ENCODE peak calls at places on chromosomes 5 and 9, in five cellular contexts. G is fibroblast of mammary gland, X is PC-3, T is brain microvascular endothelial cell, P is AG04449. I is an unnamed sample.
A peak's percentile ranks its signal among the peaks of the same experiment; 100 is the strongest.

GRCh38 chr9:107750741-107751521 is 261.4 kb upstream of the KLF4 start:
- DNase-seq in G (peak; percentile 100), X (peak; percentile 91), T (peak; percentile 98), P (peak; percentile 96), I (peak; percentile 92)

GRCh38 chr5:177403826-177404640 is 3.6 kb upstream of the PFN3 start:
- DNase-seq in G (peak; percentile 70), X (peak; percentile 83), T (peak; percentile 52), P (no peak), I (peak; percentile 56)

GRCh38 chr5:165296401-165297130 is 1791.1 kb downstream of the MAT2B start:
- DNase-seq in G (no peak), X (no peak), T (no peak), P (no peak), I (peak; percentile 62)

GRCh38 chr9:87959916-87960581 is 14.3 kb downstream of the CDK20 start:
- DNase-seq in G (peak; percentile 25), X (no peak), T (no peak), P (no peak), I (no peak)

GRCh38 chr5:16616536-16617271 is at the start of gene RETREG1:
- DNase-seq in G (no peak), X (peak; percentile 61), T (no peak), P (no peak), I (peak; percentile 4)

GRCh38 chr9:95641591-95641990 is 124.8 kb upstream of the PTCH1 start:
- DNase-seq in G (peak; percentile 24), X (peak; percentile 17), T (peak; percentile 22), P (no peak), I (no peak)

GRCh38 chr5:142720561-142721275 is 34.8 kb upstream of the FGF1 start:
- DNase-seq in G (no peak), X (peak; percentile 79), T (no peak), P (no peak), I (peak; percentile 99)

GRCh38 chr9:31908891-31909480 is 475.5 kb upstream of the ACO1 start:
- DNase-seq in G (no peak), X (peak; percentile 58), T (no peak), P (no peak), I (peak; percentile 56)

GRCh38 chr5:179194201-179194910 is 134.2 kb downstream of the ZNF354C start:
- DNase-seq in G (no peak), X (no peak), T (no peak), P (no peak), I (no peak)

GRCh38 chr9:105346273-105346672 is 101.6 kb upstream of the FSD1L start:
- DNase-seq in G (no peak), X (no peak), T (no peak), P (no peak), I (no peak)

GRCh38 chr5:139633295-139634027 is 14.7 kb upstream of the CXXC5 start:
- DNase-seq in G (peak; percentile 75), X (peak; percentile 81), T (no peak), P (no peak), I (peak; percentile 71)

GRCh38 chr5:15711881-15712280 is 211.9 kb downstream of the FBXL7 start:
- DNase-seq in G (no peak), X (no peak), T (no peak), P (no peak), I (no peak)

GRCh38 chr5:98042521-98042920 is 730.9 kb upstream of the RGMB start:
- DNase-seq in G (no peak), X (no peak), T (no peak), P (no peak), I (no peak)

GRCh38 chr9:78296208-78296892 is 575 bp upstream of the PSAT1 start:
- DNase-seq in G (peak; percentile 35), X (peak; percentile 58), T (no peak), P (no peak), I (peak; percentile 40)

GRCh38 chr9:104740596-104740995 is 6.9 kb upstream of the NIPSNAP3A start:
- DNase-seq in G (peak; percentile 43), X (peak; percentile 81), T (peak; percentile 37), P (peak; percentile 34), I (peak; percentile 78)

GRCh38 chr9:16679327-16679821 is 191.1 kb downstream of the BNC2 start:
- DNase-seq in G (peak; percentile 73), X (no peak), T (peak; percentile 27), P (no peak), I (no peak)

GRCh38 chr5:6162175-6162574 is 216.2 kb downstream of the MED10 start:
- DNase-seq in G (peak; percentile 50), X (no peak), T (no peak), P (no peak), I (no peak)

GRCh38 chr9:97470076-97470475 is 31.4 kb upstream of the TMOD1 start:
- DNase-seq in G (no peak), X (peak; percentile 16), T (no peak), P (no peak), I (peak; percentile 2)

GRCh38 chr5:116446356-116447005 is 128.1 kb downstream of the SEMA6A start:
- DNase-seq in G (no peak), X (no peak), T (no peak), P (no peak), I (no peak)

GRCh38 chr5:134133213-134133994 is 18.9 kb downstream of the TCF7 start:
- DNase-seq in G (no peak), X (no peak), T (no peak), P (no peak), I (no peak)

DNA sequence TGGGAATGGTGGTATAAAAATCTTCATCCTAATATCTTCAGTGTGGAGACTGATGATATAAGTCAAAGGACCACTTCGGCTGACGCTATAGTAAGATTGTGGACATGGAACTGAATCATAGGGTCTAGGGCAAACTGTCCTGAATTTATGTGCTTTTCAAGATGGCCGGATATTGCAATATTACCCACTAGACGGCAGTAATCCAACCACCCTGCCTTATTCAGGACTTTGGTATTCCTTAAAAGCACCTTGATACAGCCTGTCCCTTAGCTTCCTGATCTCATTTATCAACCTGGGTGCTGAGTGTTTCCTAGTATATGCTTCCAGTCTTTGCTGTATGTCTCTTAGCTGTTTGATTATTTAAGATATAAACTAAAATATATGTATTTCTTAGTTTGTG is 71.2 kb upstream of the COX7C start:
- DNase-seq in G (no peak), X (peak; percentile 54), T (no peak), P (no peak), I (peak; percentile 5)
- TF ChIP-seq CTCF in G (no peak), X (peak; percentile 49), T (no peak), P (no peak), I (no peak)

GRCh38 chr5:150154618-150155134 is 969 bp downstream of the PDGFRB start:
- DNase-seq in G (no peak), X (no peak), T (no peak), P (no peak), I (no peak)
- H3K4me3 ChIP-seq in G (peak overlapping the region; percentile 97), X (no peak overlapping the region), T (peak overlapping the region; percentile 90), P (peak overlapping the region; percentile 74), I (no peak overlapping the region)

DNA sequence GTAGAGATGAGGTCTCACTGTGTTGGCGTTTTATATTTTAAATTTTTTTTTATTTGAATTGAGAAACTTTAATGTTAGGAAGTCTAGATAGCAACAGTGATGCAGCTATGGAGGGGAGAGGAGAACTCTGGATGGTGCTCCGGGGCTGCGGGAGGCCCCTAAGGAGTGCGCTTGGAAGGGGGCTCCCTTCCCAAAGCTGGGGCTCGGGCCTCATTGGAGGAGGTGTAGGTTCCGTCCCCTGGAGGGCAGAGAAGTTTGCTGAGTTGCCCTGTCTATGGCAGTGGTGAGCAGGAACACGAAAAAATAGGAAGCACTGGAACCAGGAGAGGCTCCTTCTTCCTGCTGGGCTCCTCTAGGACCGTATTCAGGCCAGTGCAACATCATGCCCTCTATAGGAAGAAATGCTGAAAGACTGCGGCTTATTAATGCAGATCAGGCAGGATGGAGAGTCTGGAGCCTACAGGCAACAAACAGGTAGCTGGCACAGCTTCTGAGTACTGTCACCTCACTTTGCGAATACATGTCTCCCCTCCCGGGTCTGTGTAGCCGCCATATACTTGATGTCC is 16.1 kb downstream of the AHRR start:
- DNase-seq in G (no peak), X (peak; percentile 50), T (peak; percentile 42), P (no peak), I (peak; percentile 54)
- TF ChIP-seq CTCF in G (peak; percentile 31), X (peak; percentile 52), T (peak; percentile 74), P (peak; percentile 59), I (peak; percentile 73)

DNA sequence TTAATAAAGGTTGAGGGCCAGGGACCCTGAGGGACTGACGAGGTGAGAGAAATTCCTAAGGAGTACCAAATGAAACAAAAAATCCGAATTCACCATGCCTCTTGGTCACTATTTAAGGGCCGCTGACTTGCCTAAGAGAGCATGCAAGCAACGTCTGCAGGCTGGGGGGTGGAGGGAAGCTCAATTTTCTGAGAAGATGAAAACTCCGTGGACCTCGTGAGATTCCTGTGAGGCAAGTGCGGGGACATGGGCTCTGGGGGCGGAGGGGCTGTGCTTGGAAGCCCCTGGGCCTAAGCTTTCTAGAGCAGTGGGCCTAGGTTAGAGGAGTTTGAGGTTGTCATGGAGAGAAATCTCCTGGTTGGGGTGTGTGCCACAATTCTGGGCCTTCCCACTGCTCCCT is 27.5 kb downstream of the NTRK2 start:
- DNase-seq in G (no peak), X (no peak), T (no peak), P (no peak), I (no peak)
- H3K4me3 ChIP-seq in G (no peak overlapping the region), X (no peak overlapping the region), T (no peak overlapping the region), P (no peak overlapping the region), I (no peak overlapping the region)

DNA sequence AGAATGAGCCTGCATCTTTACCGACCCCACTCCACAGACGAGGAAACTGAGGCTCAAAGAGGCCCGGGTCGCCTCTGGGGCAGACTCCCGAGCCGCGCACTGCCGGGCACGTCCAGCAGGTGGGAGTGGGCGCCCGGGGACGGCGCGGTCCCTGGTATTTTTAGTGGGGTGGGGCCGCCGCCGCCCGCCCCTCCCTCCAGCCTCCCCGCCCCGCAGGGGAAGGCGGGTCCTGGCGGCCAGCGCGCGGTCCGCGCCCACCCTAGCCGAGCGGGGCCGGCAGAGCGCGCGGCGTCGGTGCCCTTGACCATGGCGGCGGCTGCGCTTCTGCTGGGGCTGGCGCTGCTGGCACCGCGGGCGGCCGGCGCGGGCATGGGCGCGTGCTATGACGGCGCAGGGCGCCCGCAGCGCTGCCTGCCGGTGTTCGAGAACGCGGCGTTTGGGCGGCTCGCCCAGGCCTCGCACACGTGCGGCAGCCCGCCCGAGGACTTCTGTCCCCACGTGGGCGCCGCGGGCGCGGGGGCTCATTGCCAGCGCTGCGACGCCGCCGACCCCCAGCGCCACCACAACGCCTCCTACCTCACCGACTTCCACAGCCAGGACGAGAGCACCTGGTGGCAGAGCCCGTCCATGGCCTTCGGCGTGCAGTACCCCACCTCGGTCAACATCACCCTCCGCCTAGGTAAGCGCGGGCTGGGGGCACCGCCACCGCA is at the start of gene LAMC3:
- DNase-seq in G (no peak), X (peak; percentile 17), T (no peak), P (no peak), I (no peak)
- TF ChIP-seq CTCF in G (peak; percentile 5), X (peak; percentile 39), T (peak; percentile 45), P (peak; percentile 25), I (peak; percentile 28)

I was measured in bronchial epithelial cell.